ENCODE peak calls at places on chromosome 1, in ten cellular contexts. Z is ovary, X is HCT116, O is testis, E is fibroblast of lung, C is PC-3, Y is OCI-LY7, N is stomach, K is uterus, L is psoas muscle. U is an unnamed sample.

GRCh38 chr1:96487404-96487803 is 234.2 kb upstream of the PTBP2 start:
- DNase-seq in Z (no peak), X (peak), O (no peak), E (peak), C (no peak), Y (no peak), N (no peak), K (no peak), L (no peak), U (no peak)

GRCh38 chr1:65068202-65069011 is 79.6 kb upstream of the AK4 start:
- DNase-seq in Z (no peak), X (no peak), O (peak), E (peak), C (peak), Y (peak), N (no peak), K (peak), L (no peak), U (no peak)

GRCh38 chr1:226457307-226457712 is 49.4 kb upstream of the PARP1 start:
- DNase-seq in Z (no peak), X (no peak), O (no peak), E (no peak), C (no peak), Y (no peak), N (no peak), K (no peak), L (no peak), U (no peak)

GRCh38 chr1:24149854-24150227 is 6.9 kb upstream of the IL22RA1 start:
- DNase-seq in Z (no peak), X (peak), O (no peak), E (peak), C (peak), Y (no peak), N (peak), K (no peak), L (no peak), U (no peak)

GRCh38 chr1:6427445-6428390 is 3.1 kb downstream of the ESPN start:
- DNase-seq in Z (no peak), X (no peak), O (peak), E (no peak), C (peak), Y (no peak), N (peak), K (no peak), L (no peak), U (no peak)

GRCh38 chr1:14262582-14262981 is 335.9 kb upstream of the KAZN start:
- DNase-seq in Z (no peak), X (no peak), O (no peak), E (no peak), C (no peak), Y (no peak), N (no peak), K (no peak), L (no peak), U (no peak)

GRCh38 chr1:222028151-222028550 is 286.3 kb upstream of the DUSP10 start:
- DNase-seq in Z (no peak), X (no peak), O (no peak), E (no peak), C (no peak), Y (no peak), N (no peak), K (no peak), L (no peak), U (no peak)

GRCh38 chr1:25090707-25091422 is 141.4 kb downstream of the SYF2 start:
- DNase-seq in Z (no peak), X (peak), O (no peak), E (no peak), C (no peak), Y (no peak), N (no peak), K (no peak), L (no peak), U (no peak)

GRCh38 chr1:162381383-162381782 is at the start of gene C1orf226:
- DNase-seq in Z (no peak), X (peak), O (no peak), E (no peak), C (peak), Y (no peak), N (no peak), K (no peak), L (no peak), U (peak)

GRCh38 chr1:205074084-205074483 is 10.2 kb downstream of the TMEM81 start:
- DNase-seq in Z (no peak), X (no peak), O (no peak), E (no peak), C (no peak), Y (no peak), N (no peak), K (no peak), L (no peak), U (no peak)

GRCh38 chr1:186255286-186255685 is 119.8 kb downstream of the TPR start:
- DNase-seq in Z (no peak), X (no peak), O (no peak), E (no peak), C (no peak), Y (no peak), N (no peak), K (no peak), L (no peak), U (no peak)

GRCh38 chr1:208791458-208791857 is 547.3 kb upstream of the PLXNA2 start:
- DNase-seq in Z (no peak), X (no peak), O (no peak), E (no peak), C (peak), Y (no peak), N (no peak), K (no peak), L (no peak), U (no peak)

GRCh38 chr1:76494807-76495206 is 372.5 kb upstream of the ST6GALNAC5 start:
- DNase-seq in Z (no peak), X (no peak), O (peak), E (peak), C (no peak), Y (no peak), N (no peak), K (no peak), L (no peak), U (no peak)

GRCh38 chr1:174975764-174976163 is 24.0 kb upstream of the CACYBP start:
- DNase-seq in Z (no peak), X (no peak), O (no peak), E (no peak), C (no peak), Y (no peak), N (no peak), K (no peak), L (no peak), U (no peak)

GRCh38 chr1:54792686-54793282 is 8.3 kb downstream of the TTC22 start:
- DNase-seq in Z (no peak), X (no peak), O (no peak), E (no peak), C (no peak), Y (no peak), N (no peak), K (peak), L (no peak), U (no peak)

GRCh38 chr1:1573843-1574720 is 581 bp downstream of the SSU72 start:
- DNase-seq in Z (peak), X (no peak), O (peak), E (peak), C (peak), Y (peak), N (no peak), K (no peak), L (peak), U (no peak)

GRCh38 chr1:16367258-16367967 is 371 bp downstream of the SZRD1 start:
- DNase-seq in Z (peak), X (peak), O (peak), E (peak), C (peak), Y (peak), N (peak), K (peak), L (peak), U (peak)
- H3K27ac ChIP-seq in Z (peak), X (peak), O (peak), E (peak), C (peak), Y (peak), N (peak), K (peak), L (peak), U (peak)

GRCh38 chr1:70041317-70042045 is 163.9 kb downstream of the LRRC40 start:
- DNase-seq in Z (no peak), X (no peak), O (no peak), E (no peak), C (no peak), Y (no peak), N (no peak), K (no peak), L (no peak), U (no peak)

GRCh38 chr1:70048336-70048735 is 157.0 kb downstream of the LRRC40 start:
- DNase-seq in Z (no peak), X (no peak), O (no peak), E (peak), C (no peak), Y (no peak), N (no peak), K (no peak), L (no peak), U (no peak)

GRCh38 chr1:70043806-70044205 is 161.6 kb downstream of the LRRC40 start:
- DNase-seq in Z (no peak), X (no peak), O (no peak), E (peak), C (peak), Y (no peak), N (no peak), K (no peak), L (no peak), U (no peak)

GRCh38 chr1:70042090-70042716 is 163.2 kb downstream of the LRRC40 start:
- DNase-seq in Z (no peak), X (no peak), O (no peak), E (peak), C (no peak), Y (no peak), N (no peak), K (no peak), L (no peak), U (no peak)

DNA sequence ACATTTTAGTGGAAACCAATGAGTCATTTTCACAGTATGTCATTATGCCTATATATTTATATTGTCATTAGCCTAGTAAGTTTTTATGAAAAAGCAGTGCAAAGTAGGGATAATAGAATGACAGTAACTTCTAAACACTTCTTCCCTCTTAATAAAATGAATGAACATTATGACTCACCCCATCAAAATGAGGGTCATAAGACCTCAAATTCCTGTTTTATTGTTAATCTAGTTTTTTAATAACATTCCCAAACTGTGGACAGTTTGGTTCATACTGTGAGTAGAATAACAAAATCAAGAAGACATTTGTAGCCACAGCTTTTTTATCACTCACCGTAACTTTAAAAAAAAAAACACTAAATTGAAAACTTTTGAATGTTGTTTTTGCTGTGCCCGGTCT is 160.5 kb downstream of the LRRC40 start:
- DNase-seq in Z (no peak), X (no peak), O (no peak), E (peak), C (peak), Y (no peak), N (no peak), K (no peak), L (no peak), U (no peak)
- H3K4me3 ChIP-seq in Z (no peak), X (no peak), O (no peak), E (no peak), C (no peak), Y (no peak), N (no peak), K (no peak), L (no peak), U (no peak)

DNA sequence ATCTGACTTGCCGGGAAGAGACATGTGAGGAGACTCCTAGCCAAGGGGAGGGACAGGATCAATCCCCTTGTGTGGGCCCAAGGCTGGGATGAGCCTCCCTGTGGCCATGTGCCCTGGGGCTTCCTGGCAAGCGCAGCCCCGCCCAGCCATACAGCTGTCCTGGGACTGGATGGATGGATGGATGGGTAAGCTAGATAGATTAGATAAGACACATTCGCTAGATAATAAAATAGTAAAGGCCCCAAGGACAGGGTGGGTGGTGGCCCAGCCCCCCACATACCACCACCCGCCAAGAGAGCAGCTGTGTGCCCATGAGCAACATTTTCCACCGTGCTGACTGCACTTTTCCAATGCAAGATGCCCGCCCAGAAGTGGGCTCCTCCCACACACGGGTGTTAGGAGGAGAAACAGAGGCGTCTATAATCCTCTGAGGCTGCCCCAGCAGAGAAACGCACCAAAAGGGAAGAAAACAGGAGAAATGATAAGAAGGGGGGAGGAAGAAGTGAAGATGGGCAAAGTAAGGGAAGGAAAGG is 25.1 kb downstream of the ZBTB17 start:
- DNase-seq in Z (no peak), X (no peak), O (no peak), E (no peak), C (no peak), Y (no peak), N (no peak), K (peak), L (no peak), U (no peak)
- H3K27ac ChIP-seq in Z (peak), X (peak), O (peak), E (peak), C (no peak), Y (no peak), N (peak), K (peak), L (peak), U (peak)

GRCh38 chr1:147769107-147769506 is 8.7 kb upstream of the GJA5 start:
- DNase-seq in Z (no peak), X (no peak), O (no peak), E (peak), C (no peak), Y (no peak), N (no peak), K (no peak), L (no peak), U (peak)

GRCh38 chr1:147768582-147768981 is 8.2 kb upstream of the GJA5 start:
- DNase-seq in Z (no peak), X (no peak), O (no peak), E (no peak), C (no peak), Y (no peak), N (no peak), K (no peak), L (no peak), U (no peak)

GRCh38 chr1:147771216-147772125 is 11.1 kb upstream of the GJA5 start:
- DNase-seq in Z (no peak), X (no peak), O (no peak), E (no peak), C (peak), Y (no peak), N (no peak), K (peak), L (peak), U (peak)

GRCh38 chr1:147773215-147773715 is 12.9 kb upstream of the GJA5 start:
- DNase-seq in Z (no peak), X (no peak), O (no peak), E (no peak), C (no peak), Y (no peak), N (no peak), K (no peak), L (no peak), U (no peak)

DNA sequence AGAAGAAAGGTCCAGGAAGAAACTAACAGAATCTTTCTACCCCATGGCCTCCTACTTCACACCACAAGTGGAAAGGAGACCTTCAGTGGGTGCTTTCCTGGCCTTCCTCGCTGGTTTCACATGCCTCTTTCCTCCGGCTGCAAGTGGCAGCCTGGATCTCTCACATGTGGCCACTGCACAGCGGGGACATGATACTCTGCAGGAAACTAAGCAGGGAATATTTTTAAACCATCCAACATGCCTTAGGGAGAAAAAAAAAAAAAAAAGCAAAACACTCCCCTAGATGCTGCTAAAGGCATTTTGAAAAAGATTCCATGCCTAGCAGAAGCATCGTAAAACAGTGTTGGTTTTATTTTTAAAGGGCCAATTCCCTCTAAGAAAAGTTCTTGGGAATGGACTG is 12.1 kb upstream of the GJA5 start:
- DNase-seq in Z (no peak), X (no peak), O (no peak), E (no peak), C (no peak), Y (no peak), N (no peak), K (no peak), L (no peak), U (no peak)
- H3K4me3 ChIP-seq in Z (no peak), X (no peak), O (no peak), E (no peak), C (no peak), Y (no peak), N (peak), K (no peak), L (peak), U (peak)